ENCODE peak calls at places on chromosomes 12 and 14, in eight cellular contexts. W, T, Z, N, I, O, K and G are unnamed samples.

GRCh38 chr12:54740882-54741281 is 92.7 kb upstream of the DCD start:
- DNase-seq in O (no peak), W (no peak), I (no peak), Z (no peak), K (no peak), N (no peak), T (no peak), G (no peak)

GRCh38 chr12:45464699-45465098 is 248.8 kb downstream of the ANO6 start:
- DNase-seq in K (peak), T (no peak), W (no peak), N (no peak), O (no peak), Z (no peak), I (no peak), G (no peak)

GRCh38 chr12:6873094-6874006 is at the start of gene SPSB2:
- DNase-seq in N (peak), W (peak), T (peak), O (peak), I (peak), Z (peak), K (peak), G (peak)

GRCh38 chr14:22505751-22506710 is 83.0 kb downstream of the DAD1 start:
- DNase-seq in O (no peak), Z (no peak), W (no peak), I (no peak), K (no peak), N (no peak), T (no peak), G (peak)

GRCh38 chr14:58244556-58245387 is at the start of gene PSMA3:
- DNase-seq in K (peak), O (peak), Z (peak), I (peak), W (peak), T (peak), N (peak), G (peak)

GRCh38 chr12:116157845-116158267 is 119.6 kb downstream of the MED13L start:
- DNase-seq in N (no peak), W (no peak), I (no peak), O (no peak), Z (no peak), K (no peak), T (no peak), G (no peak)

GRCh38 chr14:98181768-98182167 is 1090.2 kb downstream of the BCL11B start:
- DNase-seq in O (no peak), N (no peak), Z (no peak), I (no peak), T (no peak), K (no peak), W (no peak), G (no peak)

GRCh38 chr12:94659531-94659930 is 9.2 kb upstream of the TMCC3 start:
- DNase-seq in W (no peak), K (no peak), O (no peak), Z (no peak), I (no peak), N (no peak), T (no peak), G (no peak)

GRCh38 chr14:33999771-34000291 is 49.0 kb upstream of the EGLN3 start:
- DNase-seq in K (no peak), W (no peak), T (no peak), I (no peak), Z (no peak), O (no peak), N (no peak), G (no peak)

GRCh38 chr14:77885363-77885762 is 85.5 kb downstream of the ADCK1 start:
- DNase-seq in I (no peak), K (no peak), N (no peak), O (no peak), T (no peak), Z (no peak), W (no peak), G (no peak)

GRCh38 chr14:35134329-35135123 is 12.2 kb downstream of the PRORP start:
- DNase-seq in Z (no peak), T (no peak), O (no peak), W (peak), N (no peak), K (no peak), I (no peak), G (no peak)

GRCh38 chr12:43858096-43858495 is 22.2 kb downstream of the TMEM117 start:
- DNase-seq in I (no peak), O (no peak), N (no peak), K (no peak), Z (no peak), W (no peak), T (no peak), G (no peak)

GRCh38 chr12:121124402-121125109 is 8.1 kb upstream of the P2RX7 start:
- DNase-seq in I (no peak), T (no peak), Z (peak), O (no peak), N (peak), W (peak), K (peak), G (no peak)

GRCh38 chr12:1939745-1940607 is 21.5 kb upstream of the CACNA2D4 start:
- DNase-seq in K (peak), T (peak), Z (peak), O (peak), N (peak), W (peak), I (peak), G (peak)

GRCh38 chr14:66070542-66071319 is 415.4 kb upstream of the CCDC196 start:
- DNase-seq in T (no peak), K (peak), O (peak), Z (peak), N (peak), W (peak), I (no peak), G (peak)

GRCh38 chr12:81136519-81136918 is 58.6 kb downstream of the ACSS3 start:
- DNase-seq in I (no peak), N (no peak), Z (no peak), T (no peak), K (no peak), W (no peak), O (no peak), G (no peak)

GRCh38 chr12:122856999-122857671 is 21.9 kb downstream of the HIP1R start:
- DNase-seq in I (no peak), O (no peak), T (no peak), N (peak), W (peak), Z (no peak), K (no peak), G (no peak)

GRCh38 chr14:55614304-55614703 is 34.3 kb downstream of the KTN1 start:
- DNase-seq in O (no peak), T (no peak), W (no peak), Z (no peak), I (no peak), K (no peak), N (no peak), G (no peak)

GRCh38 chr12:38892976-38893375 is 12.4 kb downstream of the CPNE8 start:
- DNase-seq in N (no peak), T (no peak), Z (no peak), I (no peak), O (no peak), K (no peak), W (no peak), G (no peak)

GRCh38 chr12:113137861-113138783 is 2.6 kb upstream of the RASAL1 start:
- DNase-seq in N (no peak), I (no peak), K (no peak), O (no peak), Z (no peak), W (no peak), T (no peak), G (no peak)

GRCh38 chr12:127125607-127126259 is 1141.2 kb upstream of the TMEM132C start:
- DNase-seq in Z (peak), I (no peak), O (no peak), W (peak), T (no peak), N (peak), K (peak), G (no peak)

GRCh38 chr14:71076472-71076871 is 169.2 kb downstream of the PCNX1 start:
- DNase-seq in O (no peak), W (no peak), T (no peak), I (no peak), N (no peak), K (peak), Z (no peak), G (no peak)

GRCh38 chr12:41185946-41186345 is 2.2 kb upstream of the PDZRN4 start:
- DNase-seq in T (no peak), W (no peak), I (no peak), O (no peak), Z (no peak), K (no peak), N (no peak), G (no peak)

GRCh38 chr12:14326699-14327098 is 38.8 kb upstream of the ATF7IP start:
- DNase-seq in N (no peak), I (no peak), O (no peak), Z (peak), K (no peak), T (no peak), W (no peak), G (no peak)

GRCh38 chr12:72141381-72141780 is 130.8 kb upstream of the TRHDE start:
- DNase-seq in W (no peak), N (peak), O (no peak), K (no peak), T (no peak), I (no peak), Z (peak), G (no peak)

GRCh38 chr12:5923043-5923605 is 21.9 kb downstream of the ANO2 start:
- DNase-seq in K (no peak), O (no peak), W (no peak), N (no peak), T (no peak), I (no peak), Z (no peak), G (no peak)

GRCh38 chr12:47328831-47329545 is 249.2 kb upstream of the AMIGO2 start:
- DNase-seq in Z (peak), K (peak), N (no peak), O (no peak), T (no peak), W (no peak), I (no peak), G (no peak)

GRCh38 chr14:98227727-98228111 is 1044.3 kb downstream of the BCL11B start:
- DNase-seq in W (no peak), K (no peak), O (no peak), I (no peak), T (no peak), N (no peak), Z (no peak), G (no peak)

GRCh38 chr14:58677525-58677924 is 39.8 kb downstream of the DACT1 start:
- DNase-seq in N (no peak), I (no peak), O (no peak), W (no peak), K (no peak), Z (no peak), T (no peak), G (no peak)

GRCh38 chr14:28784262-28785021 is 17.9 kb downstream of the FOXG1 start:
- DNase-seq in Z (no peak), W (no peak), K (no peak), T (no peak), O (no peak), N (no peak), I (no peak), G (no peak)

GRCh38 chr12:110349096-110349495 is 54.4 kb downstream of the ANAPC7 start:
- DNase-seq in W (no peak), N (no peak), T (no peak), I (no peak), O (no peak), Z (no peak), K (no peak), G (no peak)

GRCh38 chr12:118544569-118544968 is 168.2 kb downstream of the SUDS3 start:
- DNase-seq in Z (no peak), W (no peak), T (no peak), I (no peak), K (peak), O (no peak), N (no peak), G (no peak)

GRCh38 chr12:34406996-34407300 is 384.7 kb downstream of the ALG10 start:
- DNase-seq in I (peak), Z (no peak), T (no peak), N (no peak), K (no peak), O (no peak), W (no peak), G (no peak)

GRCh38 chr14:21326972-21327371 is 47.1 kb downstream of the RPGRIP1 start:
- DNase-seq in K (no peak), O (no peak), W (no peak), T (no peak), Z (no peak), N (no peak), I (no peak), G (no peak)

GRCh38 chr12:6533653-6534157 is 612 bp upstream of the GAPDH start:
- DNase-seq in K (peak), I (peak), N (peak), W (peak), T (peak), O (peak), Z (peak), G (peak)

GRCh38 chr12:724194-724855 is 28.1 kb upstream of the WNK1 start:
- DNase-seq in K (peak), I (no peak), Z (peak), O (no peak), N (no peak), W (no peak), T (no peak), G (no peak)

GRCh38 chr12:74370608-74371216 is 166.9 kb upstream of the ATXN7L3B start:
- DNase-seq in Z (no peak), W (no peak), K (no peak), O (no peak), I (no peak), T (no peak), N (no peak), G (no peak)

GRCh38 chr12:91892081-91892855 is 253.4 kb downstream of the BTG1 start:
- DNase-seq in I (no peak), W (no peak), K (no peak), T (no peak), Z (no peak), O (no peak), N (no peak), G (no peak)
- H3K4me3 ChIP-seq in I (no peak), W (no peak), K (no peak), T (no peak), Z (no peak), O (no peak), N (no peak), G (no peak)

GRCh38 chr14:61063461-61063860 is 82.4 kb downstream of the SLC38A6 start:
- DNase-seq in T (no peak), I (no peak), Z (no peak), W (no peak), N (no peak), K (no peak), O (no peak), G (no peak)

GRCh38 chr14:61065671-61066070 is 84.6 kb downstream of the SLC38A6 start:
- DNase-seq in Z (no peak), O (no peak), I (no peak), W (no peak), N (no peak), K (no peak), T (no peak), G (no peak)

GRCh38 chr14:61064866-61065265 is 83.8 kb downstream of the SLC38A6 start:
- DNase-seq in N (no peak), I (no peak), T (no peak), K (no peak), Z (no peak), W (no peak), O (no peak), G (no peak)

DNA sequence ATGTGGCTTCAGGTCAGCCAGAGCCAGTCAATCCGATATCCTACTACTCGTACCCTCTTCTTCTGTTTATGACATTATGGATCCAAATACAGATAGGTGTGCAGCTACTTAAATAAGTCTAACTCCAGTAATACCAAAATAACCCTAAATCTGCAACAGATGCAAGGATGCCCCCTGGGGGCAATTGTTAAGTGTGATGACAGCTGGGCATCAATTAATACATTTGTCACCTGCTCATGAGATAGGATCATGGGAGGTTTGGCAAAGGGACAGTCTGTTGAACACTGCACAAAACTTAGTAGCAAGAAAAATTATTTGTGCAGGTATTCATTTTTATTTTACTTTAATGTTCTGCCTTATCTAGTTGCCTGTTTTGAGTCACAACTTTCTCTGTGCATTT is 83.2 kb downstream of the SLC38A6 start:
- DNase-seq in O (no peak), Z (no peak), K (no peak), T (no peak), N (no peak), I (no peak), W (no peak), G (no peak)
- H3K4me3 ChIP-seq in O (no peak), Z (no peak), K (no peak), T (no peak), N (no peak), I (no peak), W (no peak), G (no peak)

GRCh38 chr14:37709419-37710195 is 114.2 kb downstream of the TTC6 start:
- DNase-seq in Z (peak), I (no peak), N (peak), T (no peak), K (peak), O (no peak), W (no peak), G (no peak)
- H3K4me3 ChIP-seq in Z (no peak), I (no peak), N (no peak), T (no peak), K (no peak), O (no peak), W (no peak), G (no peak)

DNA sequence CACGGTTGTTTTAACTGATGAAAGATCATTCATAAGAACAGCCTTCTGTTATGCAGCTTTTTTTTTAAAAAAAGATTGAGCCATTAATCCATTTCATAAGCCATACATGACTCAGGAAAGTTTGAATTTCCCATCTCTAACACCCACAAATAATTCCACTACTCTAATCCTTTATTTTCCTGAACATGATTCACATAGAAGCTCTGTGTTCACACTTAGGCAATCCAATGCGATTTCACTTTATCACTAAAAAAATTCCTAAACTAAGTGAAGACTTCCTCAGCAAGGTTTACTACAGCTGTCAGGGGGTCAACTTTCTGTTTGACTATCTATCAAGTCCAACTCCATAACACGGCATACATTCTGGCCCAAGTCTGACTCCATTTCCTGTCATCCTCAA is 25.9 kb downstream of the PKP2 start:
- DNase-seq in N (no peak), O (no peak), T (no peak), I (no peak), W (no peak), Z (no peak), K (peak), G (no peak)
- H3K4me3 ChIP-seq in N (no peak), O (no peak), T (no peak), I (no peak), W (no peak), Z (no peak), K (no peak), G (no peak)

GRCh38 chr14:94175403-94176146 is 1.5 kb downstream of the PPP4R4 start:
- DNase-seq in K (no peak), O (no peak), T (no peak), N (no peak), W (no peak), I (no peak), Z (peak), G (no peak)

GRCh38 chr14:94176808-94177207 is 2.7 kb downstream of the PPP4R4 start:
- DNase-seq in T (no peak), Z (no peak), K (peak), O (no peak), I (no peak), N (no peak), W (no peak), G (no peak)

GRCh38 chr14:94180655-94181271 is 6.6 kb downstream of the PPP4R4 start:
- DNase-seq in K (peak), T (no peak), N (peak), Z (peak), W (peak), I (no peak), O (no peak), G (no peak)

GRCh38 chr14:94179244-94179643 is 5.1 kb downstream of the PPP4R4 start:
- DNase-seq in I (no peak), Z (no peak), K (no peak), T (no peak), W (no peak), N (no peak), O (no peak), G (no peak)

DNA sequence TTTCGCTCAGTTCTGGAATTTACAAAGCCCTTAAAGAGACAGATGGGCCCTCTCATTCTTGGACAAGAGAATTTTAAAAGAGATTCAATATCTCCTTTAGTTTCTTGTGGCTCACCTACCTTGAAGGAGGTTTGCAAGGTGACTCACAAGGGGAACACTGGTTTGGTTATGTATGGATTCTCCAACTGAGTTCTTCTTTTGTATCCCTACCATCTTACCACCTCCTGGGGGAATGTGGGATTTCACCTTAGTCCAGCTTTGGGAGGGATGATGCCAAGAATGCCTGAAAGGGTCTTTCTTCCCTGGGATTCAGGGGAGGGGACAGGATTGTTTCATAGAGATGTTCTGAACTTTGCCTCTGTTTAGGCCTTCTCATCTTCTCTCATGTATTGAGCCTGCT is 3.7 kb downstream of the PPP4R4 start:
- DNase-seq in O (no peak), N (no peak), I (no peak), Z (no peak), W (no peak), T (no peak), K (peak), G (no peak)
- H3K4me3 ChIP-seq in O (no peak), N (no peak), I (no peak), Z (no peak), W (no peak), T (no peak), K (no peak), G (no peak)

DNA sequence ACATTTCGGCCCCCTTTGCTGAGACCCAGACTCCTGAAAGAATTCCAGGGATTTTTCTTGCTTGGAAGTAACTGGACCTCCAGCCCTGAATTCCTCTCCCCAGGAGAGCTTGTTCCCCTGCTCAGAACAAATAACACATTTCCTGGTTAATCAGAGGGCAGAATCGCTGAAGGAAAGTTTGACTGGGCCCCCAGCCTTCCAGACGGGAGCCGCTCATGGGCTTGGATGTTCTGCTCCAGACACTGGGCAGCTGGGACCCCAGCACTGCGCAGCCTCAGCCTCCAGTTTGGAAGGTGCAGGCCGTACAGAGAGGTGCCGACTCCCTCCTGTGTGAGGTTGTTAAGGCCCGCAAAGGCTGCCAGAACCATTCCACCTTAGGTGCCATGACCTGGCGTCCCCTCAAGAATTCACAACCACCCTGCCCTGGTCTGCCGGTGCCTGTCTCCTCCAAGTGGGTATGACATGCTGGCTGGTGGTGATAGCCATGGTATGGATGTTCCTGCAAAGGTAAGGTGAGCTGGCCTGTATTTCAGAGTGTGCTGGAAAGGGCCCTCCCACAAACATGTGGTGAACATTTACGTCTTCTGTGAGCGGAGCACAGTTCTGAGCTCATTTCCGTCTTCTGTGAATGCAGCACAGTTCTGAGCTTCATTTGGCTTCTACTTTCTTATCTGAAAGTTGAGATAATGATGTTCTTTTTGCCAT is 5.1 kb upstream of the LTBP2 start:
- DNase-seq in O (no peak), W (no peak), N (no peak), Z (peak), I (no peak), T (no peak), K (no peak), G (no peak)
- H3K4me3 ChIP-seq in O (no peak), W (no peak), N (no peak), Z (no peak), I (no peak), T (no peak), K (no peak), G (no peak)

GRCh38 chr14:94767321-94767878 is 2.5 kb downstream of the GSC start:
- DNase-seq in Z (no peak), K (no peak), T (no peak), I (no peak), W (no peak), O (no peak), N (no peak), G (no peak)
- H3K4me3 ChIP-seq in Z (no peak), K (no peak), T (no peak), I (no peak), W (no peak), O (no peak), N (no peak), G (no peak)